ENCODE peak calls at places on chromosomes 11 and 22, in nine cellular contexts. Y is ovary; Q is lung microvascular endothelial cell; X is naive thymus-derived CD4-positive, alpha-beta T cell; D is SW480; E is H4; L is stimulated activated CD4-positive, alpha-beta T cell treated with anti-CD3 and anti-CD28 coated beads, Interleukin-2, amount 100 ng/mL, for 24 hours; N is G401; F is left ventricle myocardium superior. V is an unnamed sample.
A peak's percentile ranks its signal among the peaks of the same experiment; 100 is the strongest.

GRCh38 chr22:25402501-25403283 is 161.8 kb upstream of the GRK3 start:
- DNase-seq in Y (peak; percentile 47), Q (peak; percentile 43), X (no peak), D (no peak), E (peak; percentile 21), L (no peak), N (no peak), F (peak; percentile 39), V (peak; percentile 51)

GRCh38 chr11:117282956-117283355 is 8.2 kb upstream of the BACE1-AS start:
- DNase-seq in Y (no peak), Q (no peak), X (no peak), D (no peak), E (no peak), L (no peak), N (no peak), F (no peak), V (no peak)

GRCh38 chr22:23284504-23285033 is 104.3 kb downstream of the BCR start:
- DNase-seq in Y (no peak), Q (no peak), X (no peak), D (no peak), E (no peak), L (no peak), N (peak; percentile 48), F (no peak), V (no peak)

GRCh38 chr11:34630544-34630943 is 9.7 kb downstream of the EHF start:
- DNase-seq in Y (no peak), Q (no peak), X (no peak), D (no peak), E (no peak), L (no peak), N (no peak), F (no peak), V (no peak)

GRCh38 chr11:104823638-104824037 is 74.6 kb downstream of the CASP12 start:
- DNase-seq in Y (no peak), Q (no peak), X (no peak), D (no peak), E (no peak), L (no peak), N (no peak), F (no peak), V (no peak)

GRCh38 chr22:37544955-37545702 is 15.2 kb upstream of the CDC42EP1 start:
- DNase-seq in Y (peak; percentile 75), Q (peak; percentile 79), X (no peak), D (peak; percentile 68), E (peak; percentile 40), L (peak; percentile 69), N (peak; percentile 46), F (peak; percentile 82), V (peak; percentile 90)

GRCh38 chr11:9219115-9219514 is 46.0 kb downstream of the DENND5A start:
- DNase-seq in Y (no peak), Q (no peak), X (no peak), D (no peak), E (peak; percentile 25), L (no peak), N (no peak), F (no peak), V (no peak)

GRCh38 chr11:71246559-71246958 is 5.8 kb downstream of the SHANK2 start:
- DNase-seq in Y (no peak), Q (no peak), X (no peak), D (no peak), E (no peak), L (no peak), N (no peak), F (no peak), V (no peak)

GRCh38 chr11:16337421-16338213 is 18.7 kb downstream of the SOX6 start:
- DNase-seq in Y (no peak), Q (no peak), X (no peak), D (no peak), E (no peak), L (no peak), N (no peak), F (no peak), V (peak; percentile 4)

GRCh38 chr22:35102663-35103062 is 36.7 kb downstream of the ISX start:
- DNase-seq in Y (no peak), Q (no peak), X (no peak), D (peak; percentile 32), E (peak; percentile 36), L (no peak), N (no peak), F (no peak), V (peak; percentile 16)

GRCh38 chr11:79390923-79391322 is 49.9 kb downstream of the TENM4 start:
- DNase-seq in Y (no peak), Q (no peak), X (no peak), D (no peak), E (no peak), L (no peak), N (no peak), F (peak; percentile 43), V (no peak)

GRCh38 chr22:23233084-23233501 is 52.8 kb downstream of the BCR start:
- DNase-seq in Y (no peak), Q (no peak), X (no peak), D (no peak), E (no peak), L (no peak), N (peak; percentile 72), F (peak; percentile 82), V (no peak)

GRCh38 chr11:128776434-128777284 is 82.8 kb downstream of the FLI1 start:
- DNase-seq in Y (peak; percentile 57), Q (peak; percentile 60), X (peak; percentile 32), D (no peak), E (no peak), L (peak; percentile 30), N (peak; percentile 1), F (peak; percentile 83), V (peak; percentile 34)

GRCh38 chr11:14886509-14886908 is 5.5 kb downstream of the CYP2R1 start:
- DNase-seq in Y (no peak), Q (no peak), X (no peak), D (no peak), E (no peak), L (no peak), N (no peak), F (no peak), V (no peak)

V was measured in epithelial cell of esophagus.